ENCODE peak calls at places on chromosomes 4 and X, in nine cellular contexts. One of them, this sample, is unnamed.

GRCh38 chr4:184550476-184550875 is 76.1 kb upstream of the IRF2 start:
- DNase-seq in mucosa of gallbladder: no peak
- DNase-seq in anterior cingulate cortex: no peak
- DNase-seq in mesothelial cell of epicardium: no peak
- DNase-seq in stimulated activated CD4-positive, alpha-beta T cell treated with anti-CD3 and anti-CD28 coated beads, Interleukin-4, amount 100 ng/mL, for 1 hour: no peak
- DNase-seq in WTC11: no peak
- DNase-seq in DND-41: no peak
- DNase-seq in cardiac fibroblast: no peak
- DNase-seq in 8988T: no peak
- DNase-seq in this sample: no peak

GRCh38 chr4:22463179-22463578 is 52.7 kb downstream of the ADGRA3 start:
- DNase-seq in mucosa of gallbladder: no peak
- DNase-seq in anterior cingulate cortex: no peak
- DNase-seq in mesothelial cell of epicardium: no peak
- DNase-seq in stimulated activated CD4-positive, alpha-beta T cell treated with anti-CD3 and anti-CD28 coated beads, Interleukin-4, amount 100 ng/mL, for 1 hour: peak
- DNase-seq in WTC11: peak
- DNase-seq in DND-41: no peak
- DNase-seq in cardiac fibroblast: no peak
- DNase-seq in 8988T: no peak
- DNase-seq in this sample: no peak

GRCh38 chrX:65667503-65668355 is at the start of gene MSN:
- DNase-seq in mucosa of gallbladder: peak
- DNase-seq in anterior cingulate cortex: no peak
- DNase-seq in mesothelial cell of epicardium: no peak
- DNase-seq in stimulated activated CD4-positive, alpha-beta T cell treated with anti-CD3 and anti-CD28 coated beads, Interleukin-4, amount 100 ng/mL, for 1 hour: peak
- DNase-seq in WTC11: peak
- DNase-seq in DND-41: peak
- DNase-seq in cardiac fibroblast: peak
- DNase-seq in 8988T: no peak
- DNase-seq in this sample: peak

GRCh38 chrX:12988797-12989196 is 13.9 kb downstream of the TMSB4X start:
- DNase-seq in mucosa of gallbladder: peak
- DNase-seq in anterior cingulate cortex: no peak
- DNase-seq in mesothelial cell of epicardium: no peak
- DNase-seq in stimulated activated CD4-positive, alpha-beta T cell treated with anti-CD3 and anti-CD28 coated beads, Interleukin-4, amount 100 ng/mL, for 1 hour: no peak
- DNase-seq in WTC11: no peak
- DNase-seq in DND-41: no peak
- DNase-seq in cardiac fibroblast: peak
- DNase-seq in 8988T: no peak
- DNase-seq in this sample: no peak

GRCh38 chrX:101657495-101657894 is 2.2 kb downstream of the ARMCX2 start:
- DNase-seq in mucosa of gallbladder: no peak
- DNase-seq in anterior cingulate cortex: no peak
- DNase-seq in mesothelial cell of epicardium: no peak
- DNase-seq in stimulated activated CD4-positive, alpha-beta T cell treated with anti-CD3 and anti-CD28 coated beads, Interleukin-4, amount 100 ng/mL, for 1 hour: no peak
- DNase-seq in WTC11: no peak
- DNase-seq in DND-41: no peak
- DNase-seq in cardiac fibroblast: no peak
- DNase-seq in 8988T: no peak
- DNase-seq in this sample: no peak

GRCh38 chr4:66633472-66633871 is 911.8 kb downstream of the CENPC start:
- DNase-seq in mucosa of gallbladder: no peak
- DNase-seq in anterior cingulate cortex: no peak
- DNase-seq in mesothelial cell of epicardium: no peak
- DNase-seq in stimulated activated CD4-positive, alpha-beta T cell treated with anti-CD3 and anti-CD28 coated beads, Interleukin-4, amount 100 ng/mL, for 1 hour: no peak
- DNase-seq in WTC11: no peak
- DNase-seq in DND-41: no peak
- DNase-seq in cardiac fibroblast: peak
- DNase-seq in 8988T: no peak
- DNase-seq in this sample: no peak

GRCh38 chr4:125744891-125745364 is 430.2 kb downstream of the FAT4 start:
- DNase-seq in mucosa of gallbladder: no peak
- DNase-seq in anterior cingulate cortex: no peak
- DNase-seq in mesothelial cell of epicardium: no peak
- DNase-seq in stimulated activated CD4-positive, alpha-beta T cell treated with anti-CD3 and anti-CD28 coated beads, Interleukin-4, amount 100 ng/mL, for 1 hour: no peak
- DNase-seq in WTC11: no peak
- DNase-seq in DND-41: no peak
- DNase-seq in cardiac fibroblast: no peak
- DNase-seq in 8988T: no peak
- DNase-seq in this sample: no peak

GRCh38 chr4:185341377-185341776 is 54.3 kb downstream of the LRP2BP start:
- DNase-seq in mucosa of gallbladder: no peak
- DNase-seq in anterior cingulate cortex: no peak
- DNase-seq in mesothelial cell of epicardium: no peak
- DNase-seq in stimulated activated CD4-positive, alpha-beta T cell treated with anti-CD3 and anti-CD28 coated beads, Interleukin-4, amount 100 ng/mL, for 1 hour: no peak
- DNase-seq in WTC11: no peak
- DNase-seq in DND-41: no peak
- DNase-seq in cardiac fibroblast: no peak
- DNase-seq in 8988T: no peak
- DNase-seq in this sample: no peak

GRCh38 chr4:59249110-59249509 is 1951.0 kb upstream of the ADGRL3 start:
- DNase-seq in mucosa of gallbladder: no peak
- DNase-seq in anterior cingulate cortex: no peak
- DNase-seq in mesothelial cell of epicardium: no peak
- DNase-seq in stimulated activated CD4-positive, alpha-beta T cell treated with anti-CD3 and anti-CD28 coated beads, Interleukin-4, amount 100 ng/mL, for 1 hour: no peak
- DNase-seq in WTC11: no peak
- DNase-seq in DND-41: no peak
- DNase-seq in cardiac fibroblast: no peak
- DNase-seq in 8988T: no peak
- DNase-seq in this sample: no peak

GRCh38 chr4:91285485-91285884 is 1018.3 kb upstream of the GRID2 start:
- DNase-seq in mucosa of gallbladder: no peak
- DNase-seq in anterior cingulate cortex: no peak
- DNase-seq in mesothelial cell of epicardium: no peak
- DNase-seq in stimulated activated CD4-positive, alpha-beta T cell treated with anti-CD3 and anti-CD28 coated beads, Interleukin-4, amount 100 ng/mL, for 1 hour: no peak
- DNase-seq in WTC11: no peak
- DNase-seq in DND-41: no peak
- DNase-seq in cardiac fibroblast: no peak
- DNase-seq in 8988T: no peak
- DNase-seq in this sample: no peak

GRCh38 chrX:41561045-41561444 is 113.9 kb downstream of the NYX start:
- DNase-seq in mucosa of gallbladder: peak
- DNase-seq in anterior cingulate cortex: no peak
- DNase-seq in mesothelial cell of epicardium: no peak
- DNase-seq in stimulated activated CD4-positive, alpha-beta T cell treated with anti-CD3 and anti-CD28 coated beads, Interleukin-4, amount 100 ng/mL, for 1 hour: no peak
- DNase-seq in WTC11: no peak
- DNase-seq in DND-41: peak
- DNase-seq in cardiac fibroblast: peak
- DNase-seq in 8988T: no peak
- DNase-seq in this sample: no peak

GRCh38 chr4:118173126-118173525 is 138.8 kb downstream of the NDST3 start:
- DNase-seq in mucosa of gallbladder: no peak
- DNase-seq in anterior cingulate cortex: no peak
- DNase-seq in mesothelial cell of epicardium: no peak
- DNase-seq in stimulated activated CD4-positive, alpha-beta T cell treated with anti-CD3 and anti-CD28 coated beads, Interleukin-4, amount 100 ng/mL, for 1 hour: no peak
- DNase-seq in WTC11: no peak
- DNase-seq in DND-41: no peak
- DNase-seq in cardiac fibroblast: no peak
- DNase-seq in 8988T: no peak
- DNase-seq in this sample: no peak